ENCODE peak calls at places on chromosome 16, in nine cellular contexts. L is gastrocnemius medialis, M is cardiac muscle cell, R is fibroblast of villous mesenchyme, F is thoracic aorta, I is mucosa of descending colon, T is MM.1S, O is mesothelial cell of epicardium, K is K562. G is an unnamed sample.

GRCh38 chr16:23060458-23061320 is 88.6 kb downstream of the USP31 start:
- DNase-seq in R (peak), K (peak), M (peak), T (peak), I (peak), L (peak), O (no peak), F (peak), G (peak)

GRCh38 chr16:49023095-49023494 is 258.5 kb downstream of the CBLN1 start:
- DNase-seq in L (no peak), F (no peak), M (no peak), T (no peak), I (no peak), R (no peak), O (no peak), K (no peak), G (no peak)

GRCh38 chr16:17470002-17470870 is 524 bp downstream of the XYLT1 start:
- DNase-seq in M (no peak), R (no peak), O (no peak), I (peak), T (peak), F (no peak), L (no peak), K (no peak), G (peak)

GRCh38 chr16:5504028-5504758 is 406.6 kb upstream of the EEF2KMT start:
- DNase-seq in I (no peak), L (no peak), O (no peak), T (no peak), K (no peak), M (no peak), F (no peak), R (no peak), G (no peak)

GRCh38 chr16:23508589-23509440 is 1.5 kb downstream of the GGA2 start:
- DNase-seq in K (peak), M (peak), F (no peak), T (no peak), O (no peak), R (peak), I (peak), L (no peak), G (no peak)

GRCh38 chr16:81005644-81006471 is 827 bp downstream of the CMC2 start:
- DNase-seq in K (peak), M (peak), O (no peak), F (no peak), I (peak), R (no peak), T (peak), L (no peak), G (no peak)

GRCh38 chr16:380837-381787 is 666 bp downstream of the PGAP6 start:
- DNase-seq in K (peak), I (peak), O (peak), L (no peak), M (no peak), F (no peak), T (no peak), R (no peak), G (no peak)

GRCh38 chr16:85579199-85579598 is 33.9 kb upstream of the GSE1 start:
- DNase-seq in K (no peak), I (no peak), F (no peak), T (no peak), R (no peak), M (no peak), L (no peak), O (no peak), G (no peak)

GRCh38 chr16:28317040-28317880 is 24.9 kb downstream of the SBK1 start:
- DNase-seq in K (peak), T (peak), I (peak), O (no peak), F (no peak), M (peak), L (peak), R (peak), G (peak)

GRCh38 chr16:22771551-22771950 is 42.4 kb upstream of the HS3ST2 start:
- DNase-seq in M (no peak), R (no peak), F (no peak), O (no peak), K (no peak), I (no peak), L (no peak), T (no peak), G (no peak)

GRCh38 chr16:77853125-77853524 is 64.8 kb downstream of the VAT1L start:
- DNase-seq in K (no peak), R (no peak), I (no peak), F (no peak), M (no peak), L (no peak), O (no peak), T (no peak), G (no peak)

GRCh38 chr16:57601801-57602478 is 26.5 kb upstream of the ADGRG1 start:
- DNase-seq in M (peak), F (no peak), R (no peak), K (peak), I (no peak), L (no peak), O (no peak), T (peak), G (peak)

GRCh38 chr16:19382084-19382801 is 35.4 kb upstream of the TMC5 start:
- DNase-seq in T (peak), I (no peak), O (no peak), F (no peak), M (no peak), R (no peak), K (no peak), L (no peak), G (no peak)

GRCh38 chr16:72198021-72198420 is 26.1 kb upstream of the PMFBP1 start:
- DNase-seq in F (no peak), M (peak), L (no peak), I (no peak), K (no peak), R (peak), O (peak), T (no peak), G (no peak)

GRCh38 chr16:19152042-19152441 is 16.0 kb upstream of the SYT17 start:
- DNase-seq in K (no peak), L (no peak), T (no peak), O (no peak), F (no peak), I (no peak), M (no peak), R (no peak), G (no peak)

GRCh38 chr16:68910051-68910450 is 66.7 kb downstream of the TANGO6 start:
- DNase-seq in R (no peak), L (no peak), O (no peak), K (no peak), T (no peak), M (no peak), F (no peak), I (no peak), G (no peak)

GRCh38 chr16:83701494-83701893 is 106.3 kb upstream of the HSBP1 start:
- DNase-seq in O (peak), L (no peak), I (peak), F (no peak), R (peak), K (peak), T (peak), M (peak), G (no peak)

GRCh38 chr16:46555981-46556380 is 65.2 kb downstream of the SHCBP1 start:
- DNase-seq in F (no peak), M (no peak), O (no peak), I (no peak), T (no peak), K (no peak), L (no peak), R (no peak), G (no peak)

GRCh38 chr16:8936421-8936820 is 27.3 kb downstream of the USP7 start:
- DNase-seq in K (peak), I (peak), L (peak), T (peak), R (peak), F (no peak), M (peak), O (no peak), G (peak)

GRCh38 chr16:54107803-54108202 is 178.8 kb downstream of the IRX3 start:
- DNase-seq in T (no peak), M (no peak), I (no peak), L (no peak), O (no peak), R (no peak), K (no peak), F (no peak), G (no peak)

GRCh38 chr16:56357765-56358322 is 67.5 kb downstream of the AMFR start:
- DNase-seq in F (no peak), I (peak), L (peak), R (no peak), O (no peak), K (no peak), M (peak), T (no peak), G (no peak)
- TF ChIP-seq CTCF in F (no peak), I (no peak), L (no peak), R (no peak), O (no peak), K (no peak), M (no peak), T (peak), G (no peak)

GRCh38 chr16:70254095-70254964 is 2.6 kb upstream of the EXOSC6 start:
- DNase-seq in F (no peak), R (no peak), M (no peak), K (no peak), O (no peak), L (no peak), T (no peak), I (no peak), G (no peak)

GRCh38 chr16:70253291-70254094 is 1.8 kb upstream of the EXOSC6 start:
- DNase-seq in R (peak), F (no peak), I (no peak), K (peak), L (no peak), O (no peak), T (peak), M (peak), G (no peak)

GRCh38 chr16:70251651-70252354 is at the start of gene EXOSC6:
- DNase-seq in L (peak), O (peak), I (peak), T (peak), F (peak), R (peak), M (peak), K (peak), G (peak)

GRCh38 chr16:70252355-70252988 is 732 bp upstream of the EXOSC6 start:
- DNase-seq in L (no peak), F (no peak), K (peak), I (no peak), T (no peak), M (peak), R (peak), O (no peak), G (no peak)

DNA sequence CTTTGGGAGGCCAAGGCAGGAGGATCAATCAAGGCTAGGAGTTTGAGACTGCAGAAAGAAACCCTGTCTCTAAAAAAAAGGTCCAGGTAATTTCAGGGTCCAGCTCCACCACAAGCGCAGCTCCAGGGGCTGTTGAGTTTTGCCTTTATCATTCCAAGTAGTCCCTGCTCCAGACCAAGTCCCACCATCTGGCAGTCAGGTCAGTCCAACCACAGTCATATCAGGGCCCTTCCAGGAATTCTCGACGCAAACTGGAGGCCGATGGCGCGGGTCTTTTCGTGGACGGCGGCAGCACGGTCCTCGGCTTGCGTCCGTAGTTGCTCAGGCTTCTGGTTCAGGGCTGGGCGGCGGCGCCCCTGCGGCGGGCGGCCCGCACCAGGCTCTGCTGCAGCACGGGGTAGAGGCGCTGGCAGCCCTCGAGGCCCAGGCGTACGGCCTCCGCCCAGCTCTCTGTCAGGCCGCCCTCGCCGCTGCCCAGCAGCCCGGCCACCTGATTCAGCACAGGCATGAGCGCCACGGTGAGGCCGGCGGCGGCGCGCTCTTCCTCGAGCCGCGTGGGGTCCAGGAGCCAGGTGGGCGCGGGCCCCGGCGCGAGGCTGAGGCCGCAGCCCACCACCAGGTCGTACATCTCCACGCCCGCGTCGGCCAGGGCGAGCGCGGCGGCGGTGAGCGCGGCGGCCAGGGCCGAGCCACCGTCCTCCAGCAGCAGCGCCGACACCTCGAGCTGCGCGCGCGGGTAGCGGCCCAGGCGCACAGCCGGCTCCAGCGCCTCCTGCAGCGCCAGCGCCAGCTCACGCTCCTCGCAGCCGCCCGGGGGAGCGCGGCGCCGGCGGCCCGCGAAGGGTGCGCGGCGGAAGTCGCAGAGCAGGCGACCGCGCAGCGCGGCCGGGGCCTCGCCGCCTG is 741 bp downstream of the EXOSC6 start:
- DNase-seq in L (no peak), I (peak), K (peak), T (peak), M (peak), R (peak), O (no peak), F (no peak), G (peak)
- TF ChIP-seq CTCF in L (no peak), I (no peak), K (no peak), T (no peak), M (no peak), R (no peak), O (no peak), F (no peak), G (no peak)

GRCh38 chr16:50627419-50627818 is 53.7 kb downstream of the SNX20 start:
- DNase-seq in I (no peak), F (peak), L (peak), K (peak), R (peak), O (no peak), T (no peak), M (peak), G (no peak)
- TF ChIP-seq CTCF in I (no peak), F (peak), L (no peak), K (peak), R (peak), O (no peak), T (no peak), M (peak), G (no peak)

DNA sequence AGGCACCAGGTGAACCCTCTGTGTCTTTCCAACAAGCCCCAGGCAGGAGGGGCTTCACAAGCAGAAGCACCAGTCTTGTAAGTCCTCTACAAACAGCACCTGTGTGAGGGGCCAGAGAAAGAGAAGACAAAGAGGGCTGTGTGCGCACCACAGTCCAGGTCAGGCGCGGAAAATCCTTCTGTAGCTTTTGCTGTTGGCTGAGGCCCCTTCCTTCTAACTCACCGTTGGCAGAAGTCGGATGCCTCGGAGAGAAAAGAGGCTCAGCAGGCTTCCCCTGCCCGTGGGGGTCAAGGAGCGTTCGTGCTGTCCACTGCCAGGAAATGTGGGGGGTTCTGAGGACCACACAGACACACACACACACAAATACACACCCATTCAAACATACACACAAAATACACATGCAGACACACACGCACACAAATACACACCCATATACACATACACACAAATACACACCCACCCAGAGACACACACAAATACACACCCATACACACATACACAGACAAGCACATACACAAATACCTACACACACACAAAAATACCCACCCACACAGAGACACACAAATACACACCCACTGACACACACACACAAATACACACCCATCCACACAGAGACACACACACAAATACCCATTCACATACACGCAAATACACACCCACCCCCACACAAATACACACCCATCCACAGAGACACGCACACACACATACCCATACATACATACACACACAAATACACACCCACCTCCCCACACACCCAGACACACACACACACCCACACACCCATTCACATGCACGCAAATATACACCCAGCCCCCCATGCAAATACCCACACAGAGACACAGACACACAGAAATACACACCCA is 6.8 kb downstream of the ZG16B start:
- DNase-seq in I (no peak), F (no peak), K (no peak), O (no peak), T (no peak), M (no peak), R (no peak), L (no peak), G (no peak)
- TF ChIP-seq CTCF in I (no peak), F (no peak), K (no peak), O (no peak), T (no peak), M (no peak), R (no peak), L (no peak), G (no peak)

GRCh38 chr16:30077656-30078055 is 1.9 kb downstream of the PPP4C start:
- DNase-seq in R (no peak), L (no peak), M (no peak), O (no peak), F (no peak), K (no peak), I (no peak), T (no peak), G (no peak)

GRCh38 chr16:30079480-30079879 is 3.7 kb downstream of the PPP4C start:
- DNase-seq in K (no peak), O (no peak), F (no peak), I (no peak), R (no peak), T (no peak), L (no peak), M (no peak), G (no peak)

GRCh38 chr16:30078744-30079143 is 3.0 kb downstream of the PPP4C start:
- DNase-seq in O (no peak), K (no peak), F (no peak), R (no peak), T (no peak), L (no peak), M (no peak), I (no peak), G (no peak)

GRCh38 chr16:30076276-30076791 is 540 bp downstream of the PPP4C start:
- DNase-seq in F (no peak), K (no peak), L (no peak), I (peak), R (peak), T (no peak), M (no peak), O (no peak), G (no peak)

GRCh38 chr16:30075503-30076275 is at the start of gene PPP4C:
- DNase-seq in T (peak), L (peak), R (peak), F (peak), K (peak), M (peak), I (peak), O (peak), G (peak)
- TF ChIP-seq CTCF in T (no peak), L (peak), R (peak), F (no peak), K (peak), M (peak), I (no peak), O (no peak), G (no peak)

DNA sequence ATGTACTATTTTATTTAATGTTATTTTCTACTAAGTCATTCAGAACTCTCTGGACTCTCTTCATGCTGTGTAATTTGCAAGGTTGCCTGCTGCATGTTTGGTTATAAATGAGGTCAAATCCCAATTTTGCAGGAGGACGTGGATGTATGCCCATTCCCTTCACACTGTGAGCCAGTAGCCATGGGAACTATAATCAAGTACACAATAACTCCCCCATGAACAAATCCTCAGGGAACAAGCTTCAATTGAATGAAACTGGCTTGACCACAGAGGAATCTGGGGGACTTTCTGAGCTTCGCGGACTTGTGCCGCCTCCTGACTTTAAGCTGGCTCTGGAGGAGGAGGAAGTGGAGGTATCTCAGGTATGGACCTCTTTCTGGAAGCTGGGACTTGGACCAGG is 14.6 kb upstream of the KCTD13 start:
- DNase-seq in M (peak), T (no peak), R (no peak), O (no peak), I (no peak), L (no peak), F (no peak), K (no peak), G (no peak)
- TF ChIP-seq CTCF in M (no peak), T (no peak), R (no peak), O (no peak), I (no peak), L (no peak), F (no peak), K (no peak), G (no peak)

GRCh38 chr16:88818610-88818874 is 6.8 kb upstream of the APRT start:
- DNase-seq in R (no peak), I (no peak), K (no peak), O (no peak), F (no peak), L (no peak), T (no peak), M (no peak), G (no peak)

GRCh38 chr16:88817785-88818609 is 6.3 kb upstream of the APRT start:
- DNase-seq in L (no peak), K (no peak), T (no peak), M (no peak), O (no peak), R (no peak), I (no peak), F (no peak), G (no peak)

GRCh38 chr16:88815901-88816589 is 4.3 kb upstream of the APRT start:
- DNase-seq in I (peak), T (peak), O (no peak), L (no peak), F (no peak), K (no peak), M (peak), R (no peak), G (peak)

GRCh38 chr16:88815227-88815626 is 3.5 kb upstream of the APRT start:
- DNase-seq in F (no peak), R (no peak), L (no peak), I (no peak), M (no peak), O (no peak), K (no peak), T (no peak), G (no peak)

GRCh38 chr16:88816736-88817535 is 5.2 kb upstream of the APRT start:
- DNase-seq in L (no peak), F (no peak), K (no peak), O (no peak), R (no peak), T (no peak), M (no peak), I (no peak), G (no peak)
- TF ChIP-seq CTCF in L (no peak), F (no peak), K (no peak), O (no peak), R (no peak), T (no peak), M (no peak), I (no peak), G (no peak)

GRCh38 chr16:14418795-14419225 is 211.2 kb downstream of the PARN start:
- DNase-seq in R (peak), L (peak), T (no peak), M (peak), K (no peak), F (peak), O (no peak), I (no peak), G (no peak)
- TF ChIP-seq CTCF in R (no peak), L (no peak), T (no peak), M (no peak), K (no peak), F (no peak), O (no peak), I (no peak), G (no peak)

G was measured in natural killer cell.